ENCODE peak calls at places on chromosomes 13 and 19, in five cellular contexts. T is T-helper 17 cell; M is thoracic aorta; D is C1 segment of cervical spinal cord; J is activated CD4-positive, CD25-positive, alpha-beta regulatory T cell. N is an unnamed sample.

GRCh38 chr13:101579291-101579802 is 126.9 kb downstream of the ITGBL1 start:
- DNase-seq in T (no peak), M (no peak), D (no peak), J (no peak), N (no peak)

GRCh38 chr19:4678881-4679379 is 8.8 kb upstream of the MYDGF start:
- DNase-seq in T (no peak), M (no peak), D (no peak), J (no peak), N (no peak)

GRCh38 chr13:71517004-71517403 is 350.0 kb downstream of the DACH1 start:
- DNase-seq in T (no peak), M (no peak), D (no peak), J (no peak), N (no peak)

GRCh38 chr13:40336228-40337221 is 329.9 kb downstream of the FOXO1 start:
- DNase-seq in T (no peak), M (no peak), D (no peak), J (no peak), N (no peak)

GRCh38 chr19:1929051-1929742 is 11.8 kb upstream of the CSNK1G2 start:
- DNase-seq in T (peak), M (no peak), D (peak), J (peak), N (peak)

GRCh38 chr13:84812789-84813188 is 930.5 kb upstream of the SLITRK1 start:
- DNase-seq in T (no peak), M (no peak), D (no peak), J (no peak), N (no peak)

GRCh38 chr19:6056801-6057650 is 53.3 kb downstream of the RFX2 start:
- DNase-seq in T (no peak), M (peak), D (peak), J (no peak), N (no peak)

GRCh38 chr19:50203281-50204080 is at the start of gene MYH14:
- DNase-seq in T (no peak), M (peak), D (peak), J (no peak), N (no peak)

GRCh38 chr13:97307882-97308624 is 85.9 kb downstream of the MBNL2 start:
- DNase-seq in T (no peak), M (no peak), D (no peak), J (no peak), N (no peak)

GRCh38 chr19:53467503-53468262 is at the start of gene ZNF813:
- DNase-seq in T (peak), M (peak), D (peak), J (peak), N (peak)

GRCh38 chr19:55696301-55697068 is 21.5 kb downstream of the EPN1 start:
- DNase-seq in T (no peak), M (no peak), D (no peak), J (no peak), N (no peak)

GRCh38 chr19:20278342-20278741 is 111.3 kb downstream of the ZNF486 start:
- DNase-seq in T (no peak), M (no peak), D (no peak), J (no peak), N (no peak)

GRCh38 chr13:65881561-65882155 is 1348.5 kb downstream of the PCDH9 start:
- DNase-seq in T (no peak), M (no peak), D (no peak), J (no peak), N (no peak)

GRCh38 chr19:46616631-46617322 is 8.1 kb downstream of the PTGIR start:
- DNase-seq in T (no peak), M (no peak), D (no peak), J (no peak), N (no peak)

GRCh38 chr19:34217952-34218817 is 36.2 kb upstream of the GARRE1 start:
- DNase-seq in T (no peak), M (no peak), D (no peak), J (no peak), N (no peak)

GRCh38 chr19:49056101-49056901 is 1.2 kb downstream of the CGB7 start:
- DNase-seq in T (peak), M (no peak), D (no peak), J (no peak), N (peak)

GRCh38 chr13:34756136-34756535 is 185.9 kb upstream of the NBEA start:
- DNase-seq in T (no peak), M (no peak), D (no peak), J (no peak), N (no peak)

GRCh38 chr13:113947321-113948033 is 26.4 kb downstream of the C13orf46 start:
- DNase-seq in T (no peak), M (peak), D (peak), J (no peak), N (no peak)

GRCh38 chr19:17488593-17489391 is 18.5 kb downstream of the SLC27A1 start:
- DNase-seq in T (peak), M (no peak), D (no peak), J (peak), N (peak)

GRCh38 chr13:110380359-110381028 is 73.4 kb downstream of the COL4A2 start:
- DNase-seq in T (no peak), M (no peak), D (no peak), J (no peak), N (no peak)

GRCh38 chr13:25295228-25295627 is 6.2 kb upstream of the NUP58 start:
- DNase-seq in T (no peak), M (no peak), D (no peak), J (no peak), N (no peak)

GRCh38 chr13:43787998-43788397 is 1.2 kb upstream of the ENOX1 start:
- DNase-seq in T (no peak), M (no peak), D (no peak), J (no peak), N (no peak)

GRCh38 chr13:37192986-37193385 is 87.5 kb upstream of the CSNK1A1L start:
- DNase-seq in T (no peak), M (no peak), D (no peak), J (no peak), N (no peak)

GRCh38 chr13:54383604-54384003 is 1355.0 kb downstream of the OLFM4 start:
- DNase-seq in T (no peak), M (no peak), D (no peak), J (no peak), N (no peak)

GRCh38 chr13:78610381-78610883 is 7.1 kb upstream of the POU4F1 start:
- DNase-seq in T (no peak), M (no peak), D (no peak), J (no peak), N (no peak)

GRCh38 chr13:73254827-73255226 is 196.0 kb downstream of the KLF5 start:
- DNase-seq in T (no peak), M (no peak), D (no peak), J (no peak), N (no peak)

GRCh38 chr19:56085571-56086275 is 35.4 kb downstream of the ZNF787 start:
- DNase-seq in T (no peak), M (no peak), D (no peak), J (no peak), N (no peak)